ENCODE peak calls at places on chromosomes 5 and 9, in nine cellular contexts. One of them, this sample, is unnamed.

GRCh38 chr5:35247645-35248034 is 17.4 kb upstream of the PRLR start:
- ATAC-seq in upper lobe of right lung: no peak
- ATAC-seq in A549: no peak
- ATAC-seq in left ventricle myocardium superior: no peak
- ATAC-seq in pancreas: peak
- ATAC-seq in DND-41: no peak
- ATAC-seq in naive B cell: no peak
- ATAC-seq in T-cell: no peak
- ATAC-seq in activated T-cell treated with anti-CD3 and anti-CD28 coated beads, Interleukin-2, amount 50 U/mL, for 4 hours: no peak
- ATAC-seq in this sample: peak

GRCh38 chr5:180085837-180086236 is 14.3 kb upstream of the RNF130 start:
- ATAC-seq in upper lobe of right lung: no peak
- ATAC-seq in A549: no peak
- ATAC-seq in left ventricle myocardium superior: no peak
- ATAC-seq in pancreas: no peak
- ATAC-seq in DND-41: peak
- ATAC-seq in naive B cell: no peak
- ATAC-seq in T-cell: no peak
- ATAC-seq in activated T-cell treated with anti-CD3 and anti-CD28 coated beads, Interleukin-2, amount 50 U/mL, for 4 hours: no peak
- ATAC-seq in this sample: no peak

GRCh38 chr5:175847503-175847902 is 23.9 kb upstream of the CPLX2 start:
- ATAC-seq in upper lobe of right lung: no peak
- ATAC-seq in A549: peak
- ATAC-seq in left ventricle myocardium superior: no peak
- ATAC-seq in pancreas: no peak
- ATAC-seq in DND-41: no peak
- ATAC-seq in naive B cell: no peak
- ATAC-seq in T-cell: no peak
- ATAC-seq in activated T-cell treated with anti-CD3 and anti-CD28 coated beads, Interleukin-2, amount 50 U/mL, for 4 hours: no peak
- ATAC-seq in this sample: no peak

GRCh38 chr5:111755942-111756353 is 1.0 kb downstream of the NREP start:
- ATAC-seq in upper lobe of right lung: no peak
- ATAC-seq in A549: no peak
- ATAC-seq in left ventricle myocardium superior: peak
- ATAC-seq in pancreas: peak
- ATAC-seq in DND-41: no peak
- ATAC-seq in naive B cell: no peak
- ATAC-seq in T-cell: no peak
- ATAC-seq in activated T-cell treated with anti-CD3 and anti-CD28 coated beads, Interleukin-2, amount 50 U/mL, for 4 hours: no peak
- ATAC-seq in this sample: no peak

GRCh38 chr9:79623799-79624721 is 52.3 kb downstream of the TLE4 start:
- ATAC-seq in upper lobe of right lung: peak
- ATAC-seq in A549: peak
- ATAC-seq in left ventricle myocardium superior: peak
- ATAC-seq in pancreas: peak
- ATAC-seq in DND-41: peak
- ATAC-seq in naive B cell: peak
- ATAC-seq in T-cell: peak
- ATAC-seq in activated T-cell treated with anti-CD3 and anti-CD28 coated beads, Interleukin-2, amount 50 U/mL, for 4 hours: peak
- ATAC-seq in this sample: peak

GRCh38 chr9:35538361-35539234 is 48.7 kb downstream of the RUSC2 start:
- ATAC-seq in upper lobe of right lung: peak
- ATAC-seq in A549: no peak
- ATAC-seq in left ventricle myocardium superior: peak
- ATAC-seq in pancreas: peak
- ATAC-seq in DND-41: no peak
- ATAC-seq in naive B cell: no peak
- ATAC-seq in T-cell: no peak
- ATAC-seq in activated T-cell treated with anti-CD3 and anti-CD28 coated beads, Interleukin-2, amount 50 U/mL, for 4 hours: no peak
- ATAC-seq in this sample: no peak

GRCh38 chr5:109917966-109918365 is 228.2 kb downstream of the MAN2A1 start:
- ATAC-seq in upper lobe of right lung: no peak
- ATAC-seq in A549: no peak
- ATAC-seq in left ventricle myocardium superior: no peak
- ATAC-seq in pancreas: no peak
- ATAC-seq in DND-41: no peak
- ATAC-seq in naive B cell: no peak
- ATAC-seq in T-cell: no peak
- ATAC-seq in activated T-cell treated with anti-CD3 and anti-CD28 coated beads, Interleukin-2, amount 50 U/mL, for 4 hours: no peak
- ATAC-seq in this sample: no peak

GRCh38 chr9:110351009-110351467 is 13.4 kb upstream of the TXNDC8 start:
- ATAC-seq in upper lobe of right lung: no peak
- ATAC-seq in A549: peak
- ATAC-seq in left ventricle myocardium superior: peak
- ATAC-seq in pancreas: no peak
- ATAC-seq in DND-41: no peak
- ATAC-seq in naive B cell: no peak
- ATAC-seq in T-cell: no peak
- ATAC-seq in activated T-cell treated with anti-CD3 and anti-CD28 coated beads, Interleukin-2, amount 50 U/mL, for 4 hours: peak
- ATAC-seq in this sample: peak

GRCh38 chr9:21709464-21710058 is 92.9 kb upstream of the MTAP start:
- ATAC-seq in upper lobe of right lung: peak
- ATAC-seq in A549: peak
- ATAC-seq in left ventricle myocardium superior: no peak
- ATAC-seq in pancreas: peak
- ATAC-seq in DND-41: peak
- ATAC-seq in naive B cell: peak
- ATAC-seq in T-cell: peak
- ATAC-seq in activated T-cell treated with anti-CD3 and anti-CD28 coated beads, Interleukin-2, amount 50 U/mL, for 4 hours: peak
- ATAC-seq in this sample: peak

GRCh38 chr5:113038714-113039113 is 62.1 kb downstream of the DCP2 start:
- ATAC-seq in upper lobe of right lung: no peak
- ATAC-seq in A549: peak
- ATAC-seq in left ventricle myocardium superior: no peak
- ATAC-seq in pancreas: no peak
- ATAC-seq in DND-41: peak
- ATAC-seq in naive B cell: no peak
- ATAC-seq in T-cell: no peak
- ATAC-seq in activated T-cell treated with anti-CD3 and anti-CD28 coated beads, Interleukin-2, amount 50 U/mL, for 4 hours: no peak
- ATAC-seq in this sample: no peak

This sample was measured in activated T-helper 17 cell treated with anti-CD3 and anti-CD28 coated beads, Interleukin-2, amount 50 U/mL, for 72 hours.